ENCODE peak calls at places on chromosomes 2 and 18, in seven cellular contexts. One of them, this sample, is unnamed.

GRCh38 chr2:71605781-71606241 is 152.4 kb downstream of the DYSF start:
- DNase-seq in NCI-H748 treated with DMSO at 0.1 percent for 48 hours: no peak
- DNase-seq in NCI-H1092 treated with DMSO at 0.1 percent for 48 hours: no peak
- DNase-seq in spleen: peak; percentile 46
- DNase-seq in stimulated activated CD4-positive, alpha-beta T cell treated with anti-CD3 and anti-CD28 coated beads, Interleukin-4, amount 100 ng/mL, for 48 hours: no peak
- DNase-seq in mucosa of gallbladder: no peak
- DNase-seq in activated CD8-positive, alpha-beta memory T cell treated with anti-CD3 and anti-CD28 coated beads, Interleukin-2, amount 50 U/mL, for 48 hours: peak; percentile 29
- DNase-seq in this sample: peak; percentile 26

GRCh38 chr18:3584897-3585460 is 135.0 kb downstream of the TGIF1 start:
- DNase-seq in NCI-H748 treated with DMSO at 0.1 percent for 48 hours: no peak
- DNase-seq in NCI-H1092 treated with DMSO at 0.1 percent for 48 hours: no peak
- DNase-seq in spleen: no peak
- DNase-seq in stimulated activated CD4-positive, alpha-beta T cell treated with anti-CD3 and anti-CD28 coated beads, Interleukin-4, amount 100 ng/mL, for 48 hours: no peak
- DNase-seq in mucosa of gallbladder: no peak
- DNase-seq in activated CD8-positive, alpha-beta memory T cell treated with anti-CD3 and anti-CD28 coated beads, Interleukin-2, amount 50 U/mL, for 48 hours: no peak
- DNase-seq in this sample: no peak

GRCh38 chr2:20147351-20147750 is 77.6 kb downstream of the SDC1 start:
- DNase-seq in NCI-H748 treated with DMSO at 0.1 percent for 48 hours: no peak
- DNase-seq in NCI-H1092 treated with DMSO at 0.1 percent for 48 hours: no peak
- DNase-seq in spleen: no peak
- DNase-seq in stimulated activated CD4-positive, alpha-beta T cell treated with anti-CD3 and anti-CD28 coated beads, Interleukin-4, amount 100 ng/mL, for 48 hours: no peak
- DNase-seq in mucosa of gallbladder: no peak
- DNase-seq in activated CD8-positive, alpha-beta memory T cell treated with anti-CD3 and anti-CD28 coated beads, Interleukin-2, amount 50 U/mL, for 48 hours: no peak
- DNase-seq in this sample: no peak

GRCh38 chr2:20977497-20977896 is 66.4 kb downstream of the APOB start:
- DNase-seq in NCI-H748 treated with DMSO at 0.1 percent for 48 hours: no peak
- DNase-seq in NCI-H1092 treated with DMSO at 0.1 percent for 48 hours: no peak
- DNase-seq in spleen: no peak
- DNase-seq in stimulated activated CD4-positive, alpha-beta T cell treated with anti-CD3 and anti-CD28 coated beads, Interleukin-4, amount 100 ng/mL, for 48 hours: no peak
- DNase-seq in mucosa of gallbladder: no peak
- DNase-seq in activated CD8-positive, alpha-beta memory T cell treated with anti-CD3 and anti-CD28 coated beads, Interleukin-2, amount 50 U/mL, for 48 hours: no peak
- DNase-seq in this sample: no peak

GRCh38 chr18:21134895-21135294 is 23.3 kb upstream of the ROCK1 start:
- DNase-seq in NCI-H748 treated with DMSO at 0.1 percent for 48 hours: no peak
- DNase-seq in NCI-H1092 treated with DMSO at 0.1 percent for 48 hours: no peak
- DNase-seq in spleen: no peak
- DNase-seq in stimulated activated CD4-positive, alpha-beta T cell treated with anti-CD3 and anti-CD28 coated beads, Interleukin-4, amount 100 ng/mL, for 48 hours: no peak
- DNase-seq in mucosa of gallbladder: no peak
- DNase-seq in activated CD8-positive, alpha-beta memory T cell treated with anti-CD3 and anti-CD28 coated beads, Interleukin-2, amount 50 U/mL, for 48 hours: no peak
- DNase-seq in this sample: no peak

GRCh38 chr2:28750316-28751101 is 1.1 kb upstream of the PPP1CB start:
- DNase-seq in NCI-H748 treated with DMSO at 0.1 percent for 48 hours: no peak
- DNase-seq in NCI-H1092 treated with DMSO at 0.1 percent for 48 hours: peak; percentile 51
- DNase-seq in spleen: no peak
- DNase-seq in stimulated activated CD4-positive, alpha-beta T cell treated with anti-CD3 and anti-CD28 coated beads, Interleukin-4, amount 100 ng/mL, for 48 hours: no peak
- DNase-seq in mucosa of gallbladder: no peak
- DNase-seq in activated CD8-positive, alpha-beta memory T cell treated with anti-CD3 and anti-CD28 coated beads, Interleukin-2, amount 50 U/mL, for 48 hours: peak; percentile 56
- DNase-seq in this sample: no peak

GRCh38 chr18:64132871-64133270 is 16.0 kb downstream of the LINC00305 start:
- DNase-seq in NCI-H748 treated with DMSO at 0.1 percent for 48 hours: no peak
- DNase-seq in NCI-H1092 treated with DMSO at 0.1 percent for 48 hours: no peak
- DNase-seq in spleen: no peak
- DNase-seq in stimulated activated CD4-positive, alpha-beta T cell treated with anti-CD3 and anti-CD28 coated beads, Interleukin-4, amount 100 ng/mL, for 48 hours: no peak
- DNase-seq in mucosa of gallbladder: no peak
- DNase-seq in activated CD8-positive, alpha-beta memory T cell treated with anti-CD3 and anti-CD28 coated beads, Interleukin-2, amount 50 U/mL, for 48 hours: no peak
- DNase-seq in this sample: no peak

GRCh38 chr2:240857039-240858008 is 11.3 kb upstream of the AGXT start:
- DNase-seq in NCI-H748 treated with DMSO at 0.1 percent for 48 hours: no peak
- DNase-seq in NCI-H1092 treated with DMSO at 0.1 percent for 48 hours: peak; percentile 6
- DNase-seq in spleen: no peak
- DNase-seq in stimulated activated CD4-positive, alpha-beta T cell treated with anti-CD3 and anti-CD28 coated beads, Interleukin-4, amount 100 ng/mL, for 48 hours: no peak
- DNase-seq in mucosa of gallbladder: no peak
- DNase-seq in activated CD8-positive, alpha-beta memory T cell treated with anti-CD3 and anti-CD28 coated beads, Interleukin-2, amount 50 U/mL, for 48 hours: peak; percentile 35
- DNase-seq in this sample: no peak

GRCh38 chr18:35248429-35248828 is 7.6 kb downstream of the ZNF397 start:
- DNase-seq in NCI-H748 treated with DMSO at 0.1 percent for 48 hours: no peak
- DNase-seq in NCI-H1092 treated with DMSO at 0.1 percent for 48 hours: no peak
- DNase-seq in spleen: no peak
- DNase-seq in stimulated activated CD4-positive, alpha-beta T cell treated with anti-CD3 and anti-CD28 coated beads, Interleukin-4, amount 100 ng/mL, for 48 hours: no peak
- DNase-seq in mucosa of gallbladder: no peak
- DNase-seq in activated CD8-positive, alpha-beta memory T cell treated with anti-CD3 and anti-CD28 coated beads, Interleukin-2, amount 50 U/mL, for 48 hours: no peak
- DNase-seq in this sample: no peak

GRCh38 chr18:13245481-13246000 is 27.0 kb downstream of the LDLRAD4 start:
- DNase-seq in NCI-H748 treated with DMSO at 0.1 percent for 48 hours: no peak
- DNase-seq in NCI-H1092 treated with DMSO at 0.1 percent for 48 hours: peak; percentile 1
- DNase-seq in spleen: peak; percentile 37
- DNase-seq in stimulated activated CD4-positive, alpha-beta T cell treated with anti-CD3 and anti-CD28 coated beads, Interleukin-4, amount 100 ng/mL, for 48 hours: no peak
- DNase-seq in mucosa of gallbladder: no peak
- DNase-seq in activated CD8-positive, alpha-beta memory T cell treated with anti-CD3 and anti-CD28 coated beads, Interleukin-2, amount 50 U/mL, for 48 hours: peak; percentile 13
- DNase-seq in this sample: no peak

GRCh38 chr2:29115797-29116781 is 874 bp downstream of the CLIP4 start:
- DNase-seq in NCI-H748 treated with DMSO at 0.1 percent for 48 hours: no peak
- DNase-seq in NCI-H1092 treated with DMSO at 0.1 percent for 48 hours: peak; percentile 18
- DNase-seq in spleen: peak; percentile 89
- DNase-seq in stimulated activated CD4-positive, alpha-beta T cell treated with anti-CD3 and anti-CD28 coated beads, Interleukin-4, amount 100 ng/mL, for 48 hours: peak; percentile 50
- DNase-seq in mucosa of gallbladder: peak; percentile 81
- DNase-seq in activated CD8-positive, alpha-beta memory T cell treated with anti-CD3 and anti-CD28 coated beads, Interleukin-2, amount 50 U/mL, for 48 hours: peak; percentile 73
- DNase-seq in this sample: peak; percentile 86

GRCh38 chr2:230714122-230714453 is 1.4 kb downstream of the CAB39 start:
- DNase-seq in NCI-H748 treated with DMSO at 0.1 percent for 48 hours: no peak
- DNase-seq in NCI-H1092 treated with DMSO at 0.1 percent for 48 hours: no peak
- DNase-seq in spleen: no peak
- DNase-seq in stimulated activated CD4-positive, alpha-beta T cell treated with anti-CD3 and anti-CD28 coated beads, Interleukin-4, amount 100 ng/mL, for 48 hours: no peak
- DNase-seq in mucosa of gallbladder: no peak
- DNase-seq in activated CD8-positive, alpha-beta memory T cell treated with anti-CD3 and anti-CD28 coated beads, Interleukin-2, amount 50 U/mL, for 48 hours: no peak
- DNase-seq in this sample: no peak

GRCh38 chr2:67067656-67068055 is 329.5 kb upstream of the ETAA1 start:
- DNase-seq in NCI-H748 treated with DMSO at 0.1 percent for 48 hours: no peak
- DNase-seq in NCI-H1092 treated with DMSO at 0.1 percent for 48 hours: no peak
- DNase-seq in spleen: no peak
- DNase-seq in stimulated activated CD4-positive, alpha-beta T cell treated with anti-CD3 and anti-CD28 coated beads, Interleukin-4, amount 100 ng/mL, for 48 hours: no peak
- DNase-seq in mucosa of gallbladder: no peak
- DNase-seq in activated CD8-positive, alpha-beta memory T cell treated with anti-CD3 and anti-CD28 coated beads, Interleukin-2, amount 50 U/mL, for 48 hours: no peak
- DNase-seq in this sample: no peak

GRCh38 chr2:49834433-49834832 is 680.1 kb upstream of the FSHR start:
- DNase-seq in NCI-H748 treated with DMSO at 0.1 percent for 48 hours: no peak
- DNase-seq in NCI-H1092 treated with DMSO at 0.1 percent for 48 hours: no peak
- DNase-seq in spleen: no peak
- DNase-seq in stimulated activated CD4-positive, alpha-beta T cell treated with anti-CD3 and anti-CD28 coated beads, Interleukin-4, amount 100 ng/mL, for 48 hours: no peak
- DNase-seq in mucosa of gallbladder: no peak
- DNase-seq in activated CD8-positive, alpha-beta memory T cell treated with anti-CD3 and anti-CD28 coated beads, Interleukin-2, amount 50 U/mL, for 48 hours: no peak
- DNase-seq in this sample: no peak

GRCh38 chr2:186570587-186570986 is 19.3 kb upstream of the ITGAV start:
- DNase-seq in NCI-H748 treated with DMSO at 0.1 percent for 48 hours: no peak
- DNase-seq in NCI-H1092 treated with DMSO at 0.1 percent for 48 hours: no peak
- DNase-seq in spleen: no peak
- DNase-seq in stimulated activated CD4-positive, alpha-beta T cell treated with anti-CD3 and anti-CD28 coated beads, Interleukin-4, amount 100 ng/mL, for 48 hours: no peak
- DNase-seq in mucosa of gallbladder: no peak
- DNase-seq in activated CD8-positive, alpha-beta memory T cell treated with anti-CD3 and anti-CD28 coated beads, Interleukin-2, amount 50 U/mL, for 48 hours: no peak
- DNase-seq in this sample: no peak

GRCh38 chr2:53787911-53788289 is 1.1 kb downstream of the ERLEC1 start:
- DNase-seq in NCI-H748 treated with DMSO at 0.1 percent for 48 hours: no peak
- DNase-seq in NCI-H1092 treated with DMSO at 0.1 percent for 48 hours: no peak
- DNase-seq in spleen: no peak
- DNase-seq in stimulated activated CD4-positive, alpha-beta T cell treated with anti-CD3 and anti-CD28 coated beads, Interleukin-4, amount 100 ng/mL, for 48 hours: no peak
- DNase-seq in mucosa of gallbladder: no peak
- DNase-seq in activated CD8-positive, alpha-beta memory T cell treated with anti-CD3 and anti-CD28 coated beads, Interleukin-2, amount 50 U/mL, for 48 hours: no peak
- DNase-seq in this sample: no peak

GRCh38 chr2:10059016-10059351 is 15.6 kb downstream of the KLF11 start:
- DNase-seq in NCI-H748 treated with DMSO at 0.1 percent for 48 hours: no peak
- DNase-seq in NCI-H1092 treated with DMSO at 0.1 percent for 48 hours: no peak
- DNase-seq in spleen: peak; percentile 50
- DNase-seq in stimulated activated CD4-positive, alpha-beta T cell treated with anti-CD3 and anti-CD28 coated beads, Interleukin-4, amount 100 ng/mL, for 48 hours: no peak
- DNase-seq in mucosa of gallbladder: no peak
- DNase-seq in activated CD8-positive, alpha-beta memory T cell treated with anti-CD3 and anti-CD28 coated beads, Interleukin-2, amount 50 U/mL, for 48 hours: no peak
- DNase-seq in this sample: peak; percentile 60

GRCh38 chr2:106142683-106143082 is 51.4 kb downstream of the UXS1 start:
- DNase-seq in NCI-H748 treated with DMSO at 0.1 percent for 48 hours: no peak
- DNase-seq in NCI-H1092 treated with DMSO at 0.1 percent for 48 hours: no peak
- DNase-seq in spleen: no peak
- DNase-seq in stimulated activated CD4-positive, alpha-beta T cell treated with anti-CD3 and anti-CD28 coated beads, Interleukin-4, amount 100 ng/mL, for 48 hours: no peak
- DNase-seq in mucosa of gallbladder: no peak
- DNase-seq in activated CD8-positive, alpha-beta memory T cell treated with anti-CD3 and anti-CD28 coated beads, Interleukin-2, amount 50 U/mL, for 48 hours: no peak
- DNase-seq in this sample: no peak

GRCh38 chr2:239399404-239399999 is 1.3 kb downstream of the HDAC4 start:
- DNase-seq in NCI-H748 treated with DMSO at 0.1 percent for 48 hours: peak; percentile 60
- DNase-seq in NCI-H1092 treated with DMSO at 0.1 percent for 48 hours: peak; percentile 3
- DNase-seq in spleen: peak; percentile 86
- DNase-seq in stimulated activated CD4-positive, alpha-beta T cell treated with anti-CD3 and anti-CD28 coated beads, Interleukin-4, amount 100 ng/mL, for 48 hours: peak; percentile 18
- DNase-seq in mucosa of gallbladder: peak; percentile 31
- DNase-seq in activated CD8-positive, alpha-beta memory T cell treated with anti-CD3 and anti-CD28 coated beads, Interleukin-2, amount 50 U/mL, for 48 hours: no peak
- DNase-seq in this sample: peak; percentile 81

This sample was measured in kidney.